ENCODE peak calls at places on chromosome 14, in four cellular contexts. R, H, Z and O are unnamed samples. For H3K27me3, the result is how much of the 10 kb centered on the place peaks cover.

GRCh38 chr14:51395361-51395849 is 155.4 kb downstream of the TMX1 start:
- DNase-seq in R (no peak), H (peak), Z (no peak), O (peak)

GRCh38 chr14:75370416-75371205 is 57.2 kb upstream of the JDP2 start:
- DNase-seq in R (no peak), H (no peak), Z (no peak), O (no peak)

GRCh38 chr14:25516838-25517237 is 466.9 kb upstream of the STXBP6 start:
- DNase-seq in R (no peak), H (peak), Z (no peak), O (no peak)

GRCh38 chr14:101017806-101018560 is 114.5 kb upstream of the RTL1 start:
- DNase-seq in R (no peak), H (no peak), Z (no peak), O (no peak)

GRCh38 chr14:54594531-54594930 is 27.6 kb downstream of the SAMD4A start:
- DNase-seq in R (no peak), H (no peak), Z (no peak), O (peak)

GRCh38 chr14:100982764-100983163 is 79.2 kb upstream of the RTL1 start:
- DNase-seq in R (no peak), H (no peak), Z (no peak), O (peak)

GRCh38 chr14:85546390-85546789 is 16.4 kb downstream of the FLRT2 start:
- DNase-seq in R (no peak), H (no peak), Z (no peak), O (no peak)

GRCh38 chr14:102071283-102071998 is 15.4 kb downstream of the HSP90AA1 start:
- DNase-seq in R (peak), H (no peak), Z (no peak), O (peak)

GRCh38 chr14:85580536-85581165 is 50.7 kb downstream of the FLRT2 start:
- DNase-seq in R (no peak), H (no peak), Z (no peak), O (peak)

GRCh38 chr14:102775855-102776760 is 1.1 kb upstream of the TRAF3 start:
- DNase-seq in R (peak), H (no peak), Z (no peak), O (peak)

GRCh38 chr14:27096091-27096490 is 498.3 kb upstream of the NOVA1 start:
- DNase-seq in R (no peak), H (no peak), Z (no peak), O (no peak)

GRCh38 chr14:38404616-38405015 is 148.7 kb upstream of the CLEC14A start:
- DNase-seq in R (no peak), H (no peak), Z (no peak), O (peak)

GRCh38 chr14:81165188-81165587 is 55.6 kb downstream of the GTF2A1 start:
- DNase-seq in R (peak), H (no peak), Z (no peak), O (no peak)

GRCh38 chr14:89848165-89848564 is 106.4 kb downstream of the EFCAB11 start:
- DNase-seq in R (no peak), H (no peak), Z (no peak), O (no peak)

GRCh38 chr14:88929656-88930436 is 105.4 kb downstream of the TTC8 start:
- DNase-seq in R (peak), H (no peak), Z (no peak), O (no peak)

GRCh38 chr14:33799705-33800269 is 151.1 kb downstream of the EGLN3 start:
- DNase-seq in R (no peak), H (no peak), Z (no peak), O (no peak)

GRCh38 chr14:29927596-29928341 is at the start of gene PRKD1:
- DNase-seq in R (peak), H (peak), Z (peak), O (peak)

GRCh38 chr14:29930283-29930682 is 2.6 kb upstream of the PRKD1 start:
- DNase-seq in R (no peak), H (no peak), Z (no peak), O (peak)

GRCh38 chr14:29926701-29927595 is 699 bp downstream of the PRKD1 start:
- DNase-seq in R (peak), H (peak), Z (peak), O (peak)

GRCh38 chr14:29926228-29926627 is 1.4 kb downstream of the PRKD1 start:
- DNase-seq in R (no peak), H (peak), Z (no peak), O (no peak)

DNA sequence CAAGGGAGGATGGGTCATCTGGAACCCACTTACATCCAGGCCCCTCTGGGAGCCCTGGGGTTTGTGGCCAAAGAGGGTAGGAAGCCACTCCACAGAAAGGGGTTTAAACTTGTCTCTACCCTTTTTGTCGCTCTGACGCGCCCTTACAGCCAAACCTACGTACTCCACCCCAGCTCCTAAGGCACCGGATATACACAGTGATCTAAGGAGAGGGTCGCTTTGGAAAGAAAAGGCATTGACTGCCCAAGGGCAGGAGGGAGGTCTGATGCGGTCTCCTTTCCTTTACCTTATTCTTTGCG is 644 bp upstream of the PRKD1 start:
- DNase-seq in R (no peak), H (no peak), Z (no peak), O (no peak)
- TF ChIP-seq EZH2 in R (no peak), H (no peak), Z (no peak), O (no peak)

GRCh38 chr14:98369344-98369743 is 902.7 kb downstream of the BCL11B start:
- DNase-seq in R (no peak), H (no peak), Z (no peak), O (no peak)

GRCh38 chr14:98368916-98369315 is 903.1 kb downstream of the BCL11B start:
- DNase-seq in R (no peak), H (no peak), Z (no peak), O (no peak)

GRCh38 chr14:98368214-98368613 is 903.8 kb downstream of the BCL11B start:
- DNase-seq in R (no peak), H (no peak), Z (no peak), O (no peak)

GRCh38 chr14:98370352-98370751 is 901.6 kb downstream of the BCL11B start:
- DNase-seq in R (no peak), H (no peak), Z (no peak), O (no peak)

GRCh38 chr14:98366429-98366828 is 905.6 kb downstream of the BCL11B start:
- DNase-seq in R (no peak), H (no peak), Z (no peak), O (no peak)
- H2AFZ ChIP-seq in R (no peak), H (no peak), Z (no peak), O (no peak)

DNA sequence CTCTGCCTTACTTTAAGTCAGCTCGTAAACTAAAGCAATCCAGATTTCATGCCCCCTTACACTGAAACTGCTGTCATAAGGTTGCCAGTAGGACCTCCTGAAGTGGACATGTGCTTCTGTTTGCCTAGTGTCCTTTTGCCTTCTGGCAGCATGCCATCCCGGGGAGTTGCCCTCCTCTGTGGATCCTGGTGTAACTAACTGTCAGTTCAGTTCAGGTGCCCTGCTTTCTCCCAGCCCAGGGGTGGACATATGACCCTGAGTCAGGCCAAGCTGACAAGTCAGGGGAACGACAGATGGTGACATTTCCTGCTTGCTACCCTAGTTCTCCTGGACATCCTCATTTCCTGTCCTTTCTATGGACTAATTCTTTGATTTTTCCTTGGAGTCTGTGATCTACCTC is 25.6 kb downstream of the AKAP6 start:
- DNase-seq in R (peak), H (no peak), Z (no peak), O (no peak)
- H3K27me3 ChIP-seq in R (under half), H (under half), Z (under half), O (under half)

GRCh38 chr14:36513451-36514277 is 6.4 kb downstream of the NKX2-1 start:
- DNase-seq in R (no peak), H (peak), Z (no peak), O (no peak)
- TF ChIP-seq EZH2 in R (no peak), H (no peak), Z (no peak), O (no peak)

DNA sequence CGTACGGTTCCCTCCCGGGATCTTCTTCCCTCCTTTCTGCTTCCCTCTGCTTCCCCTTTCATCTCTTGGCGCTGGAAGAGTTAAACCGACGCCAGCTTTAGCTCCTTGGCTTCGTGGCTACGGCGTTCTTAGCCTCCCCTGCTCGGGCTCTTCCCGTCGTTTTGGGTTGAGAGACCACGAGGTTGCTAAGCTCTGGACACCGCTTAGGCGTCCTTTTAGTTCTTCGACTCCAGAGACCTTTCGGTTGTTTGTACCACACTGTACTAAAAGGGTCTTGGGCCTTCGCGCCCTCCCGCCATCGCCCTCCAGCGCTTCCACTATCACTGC is 545 bp downstream of the CPSF2 start:
- DNase-seq in R (peak), H (peak), Z (peak), O (peak)
- H2AFZ ChIP-seq in R (no peak), H (peak), Z (peak), O (peak)